ENCODE peak calls at places on chromosomes 5 and 9, in six cellular contexts. B is H1, O is sigmoid colon, A is tibial artery, N is lower lobe of right lung, G is lower leg skin. P is an unnamed sample.

GRCh38 chr9:92061184-92061583 is 54.0 kb downstream of the SPTLC1 start:
- DNase-seq in O (no peak), B (no peak), A (no peak), G (no peak), N (no peak), P (no peak)

GRCh38 chr5:115379622-115380344 is 83.3 kb upstream of the CCDC112 start:
- DNase-seq in A (no peak), B (no peak), N (no peak), G (no peak), O (no peak), P (no peak)

GRCh38 chr5:74386571-74387334 is 253.8 kb downstream of the ENC1 start:
- DNase-seq in A (no peak), N (no peak), B (no peak), O (no peak), G (no peak), P (no peak)

GRCh38 chr5:112445626-112446350 is 26.7 kb upstream of the EPB41L4A start:
- DNase-seq in G (no peak), A (no peak), O (no peak), B (no peak), N (no peak), P (no peak)

GRCh38 chr9:6782981-6783380 is 25.2 kb downstream of the KDM4C start:
- DNase-seq in O (peak), B (no peak), G (no peak), N (no peak), A (no peak), P (no peak)

GRCh38 chr9:138050472-138051330 is 173.1 kb downstream of the CACNA1B start:
- DNase-seq in B (no peak), A (peak), G (peak), O (peak), N (no peak), P (no peak)

GRCh38 chr5:121963409-121963808 is 1.6 kb downstream of the SRFBP1 start:
- DNase-seq in A (no peak), N (no peak), B (no peak), O (no peak), G (no peak), P (no peak)

GRCh38 chr9:125574136-125574877 is 132.7 kb downstream of the MAPKAP1 start:
- DNase-seq in G (no peak), A (no peak), O (no peak), N (no peak), B (no peak), P (no peak)

GRCh38 chr5:36494028-36494427 is 112.4 kb upstream of the SLC1A3 start:
- DNase-seq in A (no peak), G (no peak), B (no peak), O (no peak), N (no peak), P (no peak)

GRCh38 chr9:117645245-117645636 is 59.0 kb upstream of the TLR4 start:
- DNase-seq in G (no peak), O (no peak), N (no peak), A (no peak), B (no peak), P (no peak)

GRCh38 chr5:2101685-2102084 is 219.0 kb upstream of the IRX4 start:
- DNase-seq in B (no peak), A (no peak), G (peak), N (no peak), O (no peak), P (no peak)

GRCh38 chr9:105385372-105385985 is 62.4 kb upstream of the FSD1L start:
- DNase-seq in O (peak), N (no peak), A (no peak), G (no peak), B (no peak), P (no peak)

GRCh38 chr9:134359493-134360179 is 33.4 kb downstream of the RXRA start:
- DNase-seq in G (no peak), O (no peak), B (no peak), A (no peak), N (no peak), P (no peak)

GRCh38 chr9:134360897-134361296 is 34.6 kb downstream of the RXRA start:
- DNase-seq in O (no peak), N (no peak), B (no peak), A (peak), G (no peak), P (no peak)

GRCh38 chr9:134358968-134359319 is 32.7 kb downstream of the RXRA start:
- DNase-seq in O (no peak), A (no peak), B (no peak), G (no peak), N (no peak), P (no peak)

GRCh38 chr9:134361426-134361825 is 35.2 kb downstream of the RXRA start:
- DNase-seq in A (no peak), G (no peak), B (no peak), N (no peak), O (no peak), P (no peak)

DNA sequence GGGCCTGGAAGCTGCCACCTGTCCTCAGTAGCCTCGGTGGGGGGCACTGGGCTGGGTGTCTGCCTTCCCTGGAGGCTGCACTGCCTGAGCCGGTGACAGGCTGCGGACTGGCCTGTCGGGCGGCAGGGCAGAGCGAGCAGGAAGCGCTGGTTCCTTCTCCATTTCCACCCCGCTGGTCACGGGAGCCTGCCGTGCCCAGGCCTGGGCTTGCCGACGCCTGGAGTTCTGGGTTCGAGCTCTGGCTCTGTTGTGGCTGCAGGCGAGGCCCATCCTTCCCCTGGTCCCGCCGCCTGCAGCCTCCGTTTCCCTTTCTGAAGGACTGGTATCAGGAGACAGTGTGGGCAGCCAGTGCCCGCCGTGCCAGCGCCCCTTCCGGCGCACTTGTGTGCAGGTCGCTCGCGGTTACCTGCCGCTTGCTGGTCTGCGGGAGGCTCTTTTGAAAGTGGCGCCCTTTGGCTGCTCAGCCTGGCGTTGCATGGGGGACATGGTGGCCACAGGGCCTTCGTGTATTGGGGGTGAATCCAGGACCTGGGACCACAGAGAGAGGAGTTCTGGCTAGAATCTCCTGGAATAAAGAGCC is 34.0 kb downstream of the RXRA start:
- DNase-seq in O (no peak), B (no peak), A (no peak), G (no peak), N (peak), P (no peak)
- TF ChIP-seq CTCF in O (no peak), B (no peak), A (no peak), G (no peak), N (no peak), P (no peak)

GRCh38 chr5:34013547-34013946 is 5.7 kb upstream of the AMACR start:
- DNase-seq in B (no peak), G (no peak), A (no peak), O (no peak), N (no peak), P (no peak)
- TF ChIP-seq CTCF in B (no peak), G (no peak), A (no peak), O (no peak), N (no peak), P (no peak)

GRCh38 chr9:111975709-111976108 is 79.1 kb downstream of the UGCG start:
- DNase-seq in N (peak), A (peak), B (peak), O (no peak), G (peak), P (no peak)
- TF ChIP-seq CTCF in N (peak), A (no peak), B (peak), O (no peak), G (no peak), P (no peak)

GRCh38 chr9:91043786-91044185 is 242.2 kb downstream of the SYK start:
- DNase-seq in B (no peak), G (no peak), A (no peak), O (no peak), N (no peak), P (no peak)

GRCh38 chr9:91047529-91047928 is 245.9 kb downstream of the SYK start:
- DNase-seq in O (no peak), G (no peak), B (no peak), A (no peak), N (no peak), P (no peak)

GRCh38 chr9:91043041-91043740 is 241.6 kb downstream of the SYK start:
- DNase-seq in O (no peak), B (no peak), N (no peak), A (no peak), G (peak), P (no peak)

GRCh38 chr9:91044354-91044753 is 242.7 kb downstream of the SYK start:
- DNase-seq in A (no peak), G (peak), O (no peak), B (no peak), N (no peak), P (no peak)

GRCh38 chr9:91045036-91045435 is 243.4 kb downstream of the SYK start:
- DNase-seq in N (no peak), O (no peak), G (no peak), B (no peak), A (no peak), P (no peak)
- TF ChIP-seq CTCF in N (no peak), O (no peak), G (no peak), B (no peak), A (no peak), P (no peak)

GRCh38 chr9:14447103-14447502 is 133.2 kb upstream of the NFIB start:
- DNase-seq in O (no peak), G (no peak), B (no peak), A (no peak), N (no peak), P (no peak)
- TF ChIP-seq CTCF in O (no peak), G (no peak), B (no peak), A (no peak), N (no peak), P (no peak)

GRCh38 chr9:73180373-73180772 is 28.7 kb downstream of the ANXA1 start:
- DNase-seq in N (no peak), B (no peak), A (no peak), G (no peak), O (no peak), P (no peak)

GRCh38 chr9:73179594-73179993 is 27.9 kb downstream of the ANXA1 start:
- DNase-seq in B (no peak), O (no peak), N (no peak), A (no peak), G (no peak), P (no peak)

DNA sequence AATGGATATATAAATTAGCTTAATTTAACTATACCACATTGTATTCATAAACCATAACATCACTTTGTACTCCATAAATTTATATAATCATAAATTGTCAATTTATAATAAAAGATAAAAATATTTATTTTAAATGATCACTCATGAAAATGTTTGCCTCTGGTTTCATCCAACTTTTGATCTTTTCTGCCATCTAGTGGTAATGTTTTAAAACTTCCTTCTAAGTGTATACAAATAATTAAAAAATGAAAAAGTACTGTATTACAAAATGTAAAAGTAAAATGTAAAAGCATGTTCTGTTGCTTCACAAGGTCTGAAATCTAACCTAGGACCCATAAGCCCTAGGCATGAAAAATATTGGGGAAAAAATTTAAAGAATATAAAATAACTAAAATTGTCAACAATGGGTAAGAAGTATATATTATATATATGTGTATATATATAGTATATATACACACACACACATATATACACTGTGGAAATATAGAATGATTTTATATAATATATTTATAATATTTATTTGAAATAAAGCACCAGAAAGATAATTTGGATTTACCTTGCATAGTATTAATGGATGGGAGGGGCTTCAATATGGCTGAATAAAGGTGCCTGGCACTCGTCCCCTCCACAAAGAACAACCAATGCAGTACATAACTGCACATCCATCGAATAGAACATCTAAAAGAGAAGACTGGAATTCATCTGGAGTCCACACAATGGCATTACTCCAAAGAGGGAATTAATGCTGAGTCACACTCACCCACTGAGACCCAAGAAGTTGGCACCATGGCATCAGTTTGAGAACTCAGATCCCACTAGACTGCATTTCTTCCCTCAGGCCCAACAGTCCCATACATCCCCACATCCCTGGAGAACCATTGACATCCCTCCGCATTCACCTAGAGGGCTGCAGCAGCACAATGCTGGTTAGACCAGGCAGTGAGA is 32.5 kb downstream of the ANXA1 start:
- DNase-seq in B (no peak), N (no peak), A (no peak), G (no peak), O (no peak), P (no peak)
- TF ChIP-seq CTCF in B (no peak), N (peak), A (peak), G (no peak), O (peak), P (peak)

GRCh38 chr9:18626046-18626698 is 152.2 kb downstream of the ADAMTSL1 start:
- DNase-seq in A (no peak), B (no peak), O (no peak), G (no peak), N (no peak), P (no peak)
- TF ChIP-seq CTCF in A (no peak), B (peak), O (no peak), G (no peak), N (no peak), P (no peak)

GRCh38 chr9:1460143-1460769 is 410.1 kb downstream of the DMRT2 start:
- DNase-seq in B (no peak), A (no peak), N (no peak), O (no peak), G (no peak), P (no peak)
- TF ChIP-seq CTCF in B (peak), A (no peak), N (peak), O (no peak), G (no peak), P (peak)

P was measured in neural crest cell.